ENCODE peak calls at places on chromosome 1, in four cellular contexts. B is CD8-positive, alpha-beta memory T cell; Q is PC-3; P is H7. G is an unnamed sample.

GRCh38 chr1:52210044-52210443 is 68.2 kb downstream of the ZFYVE9 start:
- DNase-seq in B (no peak), Q (peak; percentile 29), P (no peak), G (no peak)

GRCh38 chr1:96741335-96741734 is 19.8 kb downstream of the PTBP2 start:
- DNase-seq in B (no peak), Q (no peak), P (no peak), G (no peak)

GRCh38 chr1:67162954-67163353 is 3.3 kb upstream of the IL23R start:
- DNase-seq in B (no peak), Q (peak; percentile 97), P (no peak), G (no peak)

GRCh38 chr1:119859647-119860046 is 36.7 kb downstream of the ADAM30 start:
- DNase-seq in B (no peak), Q (peak; percentile 87), P (no peak), G (no peak)

GRCh38 chr1:160726114-160726497 is 12.9 kb upstream of the SLAMF7 start:
- DNase-seq in B (no peak), Q (peak; percentile 58), P (no peak), G (no peak)

GRCh38 chr1:44553771-44554170 is 120.5 kb downstream of the TMEM53 start:
- DNase-seq in B (no peak), Q (peak; percentile 87), P (no peak), G (no peak)

GRCh38 chr1:19720174-19720573 is 55.5 kb downstream of the HTR6 start:
- DNase-seq in B (no peak), Q (no peak), P (no peak), G (no peak)

GRCh38 chr1:22266162-22266561 is 123.3 kb upstream of the WNT4 start:
- DNase-seq in B (no peak), Q (no peak), P (no peak), G (no peak)

GRCh38 chr1:15424146-15424667 is 14.0 kb upstream of the CTRC start:
- DNase-seq in B (no peak), Q (no peak), P (peak; percentile 52), G (peak; percentile 83)

GRCh38 chr1:22749919-22750670 is 39.5 kb downstream of the EPHB2 start:
- DNase-seq in B (no peak), Q (peak; percentile 89), P (no peak), G (no peak)

GRCh38 chr1:8687053-8687452 is 130.4 kb downstream of the RERE start:
- DNase-seq in B (no peak), Q (no peak), P (no peak), G (no peak)

GRCh38 chr1:105608713-105609112 is 1447.8 kb upstream of the PRMT6 start:
- DNase-seq in B (no peak), Q (peak; percentile 41), P (no peak), G (no peak)

GRCh38 chr1:201146626-201147390 is 7.5 kb downstream of the TMEM9 start:
- DNase-seq in B (no peak), Q (no peak), P (no peak), G (no peak)

GRCh38 chr1:201145816-201146215 is 8.5 kb downstream of the TMEM9 start:
- DNase-seq in B (no peak), Q (no peak), P (no peak), G (no peak)

GRCh38 chr1:201145132-201145531 is 9.1 kb downstream of the TMEM9 start:
- DNase-seq in B (no peak), Q (no peak), P (no peak), G (no peak)

GRCh38 chr1:201147396-201148015 is 6.8 kb downstream of the TMEM9 start:
- DNase-seq in B (no peak), Q (no peak), P (no peak), G (no peak)

GRCh38 chr1:201149400-201149799 is 4.9 kb downstream of the TMEM9 start:
- DNase-seq in B (no peak), Q (peak; percentile 94), P (peak; percentile 62), G (no peak)
- H3K36me3 ChIP-seq in B (peaks cover 5% of the 10 kb centered on the region), Q (peaks cover 73% of the 10 kb centered on the region), P (peaks cover 62% of the 10 kb centered on the region), G (peaks cover 64% of the 10 kb centered on the region)

GRCh38 chr1:232384172-232384571 is 245.8 kb downstream of the SIPA1L2 start:
- DNase-seq in B (no peak), Q (no peak), P (no peak), G (no peak)

GRCh38 chr1:232385221-232385620 is 244.7 kb downstream of the SIPA1L2 start:
- DNase-seq in B (no peak), Q (peak; percentile 69), P (no peak), G (peak; percentile 24)

GRCh38 chr1:232382671-232383070 is 247.3 kb downstream of the SIPA1L2 start:
- DNase-seq in B (no peak), Q (no peak), P (no peak), G (no peak)

GRCh38 chr1:232381676-232382075 is 248.3 kb downstream of the SIPA1L2 start:
- DNase-seq in B (no peak), Q (no peak), P (no peak), G (no peak)

DNA sequence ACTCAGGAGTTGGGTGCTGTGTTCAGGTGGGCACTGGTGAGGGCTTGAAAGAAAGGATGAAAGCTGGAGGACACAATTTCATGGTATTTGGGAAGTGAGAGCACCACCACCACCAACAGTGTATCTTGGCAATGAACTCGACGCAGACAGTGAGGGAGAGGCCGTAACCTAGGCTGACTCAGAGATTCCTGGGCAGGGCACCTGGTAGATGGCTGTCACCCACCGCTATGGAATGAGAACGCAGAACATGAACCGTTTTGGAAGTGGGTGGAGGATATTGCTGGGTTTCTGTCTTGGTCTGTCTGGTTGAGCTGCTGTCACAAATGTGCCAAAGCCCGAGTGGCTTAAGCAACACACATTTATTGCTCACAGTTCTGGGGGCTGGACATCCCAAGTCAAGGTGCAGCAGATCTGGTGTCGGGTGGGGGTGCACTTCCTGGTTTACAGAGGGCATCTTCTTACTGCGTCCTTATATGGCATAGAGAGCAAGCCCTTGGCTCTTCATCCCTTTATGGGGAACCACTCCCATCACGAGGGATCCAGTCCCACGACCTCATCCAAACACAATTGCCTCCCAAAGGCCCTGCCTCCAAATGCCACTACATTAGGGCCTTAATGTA is 246.4 kb downstream of the SIPA1L2 start:
- DNase-seq in B (no peak), Q (peak; percentile 22), P (no peak), G (no peak)
- H3K36me3 ChIP-seq in B (no peaks in the 10 kb centered on the region), Q (no peaks in the 10 kb centered on the region), P (no peaks in the 10 kb centered on the region), G (no peaks in the 10 kb centered on the region)

DNA sequence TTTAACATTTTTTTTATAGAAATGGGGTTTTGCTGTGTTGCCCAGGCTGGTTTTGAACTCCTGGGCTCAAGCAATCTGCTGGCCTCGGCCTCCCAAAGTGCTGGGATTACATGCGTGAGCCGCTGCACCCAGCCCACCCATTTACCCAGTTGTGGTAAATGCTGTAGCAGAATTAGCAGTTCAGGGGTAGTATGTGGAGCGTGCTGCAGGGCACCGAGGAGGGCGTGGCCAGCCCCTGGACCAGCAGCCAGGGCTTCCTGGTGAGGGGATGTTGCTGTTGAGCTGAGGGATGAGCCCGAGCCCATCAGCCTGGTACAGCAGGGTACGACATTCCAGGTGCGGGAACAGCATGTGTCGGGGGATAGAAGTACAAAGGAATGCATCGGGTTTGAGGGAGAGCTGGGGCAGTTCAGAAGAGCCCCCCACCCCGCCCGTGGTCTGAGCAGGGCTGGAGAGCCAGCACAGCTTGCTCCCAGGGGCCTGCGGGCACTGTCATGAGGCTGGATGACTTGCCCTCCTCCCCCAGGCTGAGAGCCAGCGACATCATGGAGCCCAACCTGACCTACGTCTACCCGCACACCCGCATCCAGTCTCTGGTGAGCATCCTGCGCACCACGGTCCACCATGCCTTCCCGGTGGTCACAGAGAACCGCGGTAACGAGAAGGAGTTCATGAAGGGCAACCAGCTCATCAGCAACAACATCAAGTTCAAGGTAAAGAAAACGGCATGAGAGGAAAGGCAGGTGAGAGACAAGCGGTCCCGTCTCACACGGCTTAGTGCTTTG is 11.9 kb downstream of the NPPA start:
- DNase-seq in B (no peak), Q (no peak), P (peak; percentile 37), G (no peak)
- H3K36me3 ChIP-seq in B (peaks cover 37% of the 10 kb centered on the region), Q (peaks cover 10% of the 10 kb centered on the region), P (peaks cover 51% of the 10 kb centered on the region), G (peaks cover 96% of the 10 kb centered on the region)

GRCh38 chr1:71072273-71072672 is 8.6 kb downstream of the ZRANB2 start:
- DNase-seq in B (no peak), Q (no peak), P (no peak), G (no peak)

GRCh38 chr1:71071720-71072119 is 9.1 kb downstream of the ZRANB2 start:
- DNase-seq in B (no peak), Q (no peak), P (no peak), G (no peak)

GRCh38 chr1:71080178-71080781 is 555 bp downstream of the ZRANB2 start:
- DNase-seq in B (peak; percentile 6), Q (no peak), P (peak; percentile 12), G (no peak)

GRCh38 chr1:71074681-71075080 is 6.2 kb downstream of the ZRANB2 start:
- DNase-seq in B (no peak), Q (no peak), P (no peak), G (no peak)
- H3K36me3 ChIP-seq in B (peaks cover 40% of the 10 kb centered on the region), Q (peaks cover 85% of the 10 kb centered on the region), P (peaks cover 41% of the 10 kb centered on the region), G (peaks cover 65% of the 10 kb centered on the region)

DNA sequence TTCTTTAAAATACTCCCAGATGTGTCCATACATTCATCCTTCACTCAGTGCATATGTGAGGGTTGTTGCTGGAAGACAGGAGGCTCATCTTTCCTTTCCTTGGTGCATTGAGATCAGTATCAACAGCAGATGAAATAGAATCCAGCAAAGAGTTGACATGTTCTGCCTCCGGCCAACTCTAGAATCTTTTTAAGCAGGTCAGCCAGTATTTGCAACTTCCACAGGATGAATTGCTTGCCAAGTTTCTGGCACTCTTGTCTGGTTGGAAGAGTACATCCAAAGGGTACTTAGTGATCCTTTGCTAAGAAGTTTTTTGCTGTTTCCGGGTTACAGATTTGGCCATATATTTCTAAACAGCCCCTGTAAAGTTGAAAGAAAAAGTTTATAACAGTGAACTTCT is 21.1 kb downstream of the SYNC start:
- DNase-seq in B (no peak), Q (no peak), P (no peak), G (peak; percentile 61)
- H3K36me3 ChIP-seq in B (peaks cover 54% of the 10 kb centered on the region), Q (peaks cover 68% of the 10 kb centered on the region), P (peaks cover 29% of the 10 kb centered on the region), G (peaks cover 31% of the 10 kb centered on the region)

GRCh38 chr1:235239821-235240220 is 78.8 kb upstream of the RBM34 start:
- DNase-seq in B (no peak), Q (no peak), P (no peak), G (no peak)

GRCh38 chr1:235236128-235236527 is 75.1 kb upstream of the RBM34 start:
- DNase-seq in B (no peak), Q (no peak), P (no peak), G (no peak)

DNA sequence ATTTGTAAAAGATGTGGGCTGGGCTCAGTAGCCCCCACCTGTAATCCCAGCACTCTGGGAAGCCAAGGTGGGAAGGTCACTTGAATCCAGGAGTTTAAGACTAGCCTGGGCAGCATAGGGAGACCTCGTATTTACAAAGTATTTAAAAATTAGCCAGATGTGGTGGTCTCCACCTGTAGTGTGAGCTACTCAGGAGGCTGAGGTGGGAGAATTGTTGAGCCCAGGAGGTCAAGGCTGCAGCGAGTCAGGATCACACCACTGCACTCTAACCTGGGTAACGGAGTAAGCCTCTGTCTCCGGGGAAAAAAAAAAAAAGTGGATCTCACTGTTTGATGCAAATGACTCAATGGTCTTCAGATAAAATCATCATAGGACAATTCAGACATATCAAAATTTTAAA is 77.5 kb upstream of the RBM34 start:
- DNase-seq in B (no peak), Q (no peak), P (no peak), G (no peak)
- H3K36me3 ChIP-seq in B (peaks cover 30% of the 10 kb centered on the region), Q (no peaks in the 10 kb centered on the region), P (no peaks in the 10 kb centered on the region), G (peaks cover 16% of the 10 kb centered on the region)

G was measured in upper lobe of left lung.